ENCODE peak calls at places on chromosomes 4 and X, in six cellular contexts. P, Y, Z, W, U and X are unnamed samples.

GRCh38 chrX:84187501-84188319 is at the start of gene RPS6KA6:
- DNase-seq in Y (peak), Z (no peak), P (no peak), U (peak), W (no peak), X (no peak)

GRCh38 chr4:92047209-92047877 is 256.4 kb upstream of the GRID2 start:
- DNase-seq in Y (no peak), P (no peak), Z (no peak), W (no peak), U (no peak), X (no peak)

GRCh38 chr4:75180790-75181776 is 248.2 kb downstream of the PARM1 start:
- DNase-seq in U (no peak), P (no peak), Z (no peak), W (no peak), Y (peak), X (no peak)

GRCh38 chr4:41442818-41443217 is 95.1 kb upstream of the LIMCH1 start:
- DNase-seq in W (no peak), Z (no peak), P (no peak), U (no peak), Y (no peak), X (no peak)

GRCh38 chr4:139619644-139620043 is 46.0 kb upstream of the MGST2 start:
- DNase-seq in W (no peak), P (no peak), Z (no peak), U (no peak), Y (no peak), X (no peak)

GRCh38 chr4:174120446-174121142 is 162.9 kb downstream of the FBXO8 start:
- DNase-seq in W (no peak), Z (no peak), U (peak), P (no peak), Y (peak), X (peak)

GRCh38 chr4:18571252-18571885 is 549.8 kb upstream of the LCORL start:
- DNase-seq in Z (no peak), W (no peak), U (no peak), P (no peak), Y (no peak), X (no peak)

GRCh38 chrX:65706041-65706828 is 38.8 kb downstream of the MSN start:
- DNase-seq in Z (no peak), W (peak), Y (peak), U (no peak), P (no peak), X (no peak)

GRCh38 chr4:20580907-20581306 is 119.4 kb upstream of the PACRGL start:
- DNase-seq in P (no peak), U (no peak), W (no peak), Y (no peak), Z (no peak), X (no peak)

GRCh38 chrX:70755850-70756249 is 152.7 kb downstream of the TEX11 start:
- DNase-seq in W (peak), Z (peak), P (no peak), U (peak), Y (no peak), X (no peak)